ENCODE peak calls at places on chromosomes 12 and 14, in seven cellular contexts. G, W, S, P, N, Y and L are unnamed samples.

GRCh38 chr12:90333939-90334338 is 621.0 kb downstream of the CCER1 start:
- DNase-seq in G (no peak), W (no peak), N (no peak), S (no peak), P (no peak), Y (no peak), L (no peak)

GRCh38 chr14:95290769-95291440 is 28.8 kb downstream of the CLMN start:
- DNase-seq in P (peak), G (no peak), S (no peak), Y (no peak), N (peak), W (no peak), L (peak)

GRCh38 chr12:57715786-57716185 is 21.9 kb downstream of the OS9 start:
- DNase-seq in G (no peak), S (no peak), N (no peak), Y (no peak), W (no peak), P (no peak), L (no peak)

GRCh38 chr12:25825494-25825893 is 133.0 kb upstream of the RASSF8 start:
- DNase-seq in S (no peak), W (no peak), N (no peak), P (no peak), Y (no peak), G (no peak), L (no peak)

GRCh38 chr12:75921687-75922289 is 109.8 kb downstream of the PHLDA1 start:
- DNase-seq in S (no peak), G (no peak), N (no peak), P (no peak), W (no peak), Y (no peak), L (no peak)

GRCh38 chr12:108572166-108572790 is 9.9 kb downstream of the ISCU start:
- DNase-seq in N (no peak), Y (no peak), G (no peak), P (no peak), S (no peak), W (peak), L (peak)

GRCh38 chr14:38342803-38343202 is 86.9 kb upstream of the CLEC14A start:
- DNase-seq in S (no peak), W (no peak), P (no peak), N (no peak), Y (no peak), G (no peak), L (no peak)

GRCh38 chr14:96039633-96040311 is 610 bp downstream of the C14orf132 start:
- DNase-seq in G (no peak), W (no peak), S (peak), P (peak), Y (peak), N (peak), L (peak)

GRCh38 chr14:30888480-30889243 is 14.3 kb downstream of the COCH start:
- DNase-seq in G (no peak), S (no peak), W (no peak), P (no peak), Y (no peak), N (no peak), L (no peak)

DNA sequence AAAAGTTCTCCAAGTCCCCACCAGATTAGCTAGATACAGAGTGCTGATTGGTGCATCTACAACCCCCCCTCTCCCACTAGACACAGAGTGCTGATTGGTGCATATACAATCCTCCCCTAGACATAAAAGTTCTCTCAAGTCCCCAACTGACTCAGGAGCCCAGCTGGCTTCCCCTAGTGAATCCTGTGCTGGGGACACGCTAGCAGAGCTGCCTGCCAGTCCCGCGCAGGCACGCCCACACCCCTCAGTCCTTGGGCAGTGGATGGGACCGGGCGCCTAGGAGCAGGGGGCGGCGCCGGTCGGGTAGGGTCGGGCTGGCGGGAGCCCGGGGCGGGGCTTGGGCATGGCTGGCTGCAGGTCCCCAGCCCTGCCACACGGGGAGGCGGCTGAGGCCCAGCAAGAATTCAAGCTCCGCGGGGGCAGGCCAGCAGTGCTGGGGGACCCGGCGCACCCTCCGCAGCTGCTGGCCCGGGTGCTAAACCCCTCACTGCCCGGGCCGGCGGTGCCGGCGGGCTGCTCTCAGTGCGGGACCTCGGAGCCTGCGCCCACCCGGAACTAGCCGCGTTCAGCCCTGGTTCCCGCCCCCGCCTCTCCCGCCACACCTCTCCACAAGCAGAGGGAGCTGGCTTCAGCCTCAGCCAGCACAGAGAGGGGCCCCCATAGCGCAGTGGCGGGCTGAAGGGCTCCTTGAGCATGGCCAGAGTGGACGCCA is 64.3 kb upstream of the DDHD1 start:
- DNase-seq in S (peak), W (peak), N (peak), Y (peak), P (peak), G (peak), L (peak)
- TF ChIP-seq CTCF in S (peak), W (peak), N (peak), Y (peak), P (peak), G (peak), L (peak)

GRCh38 chr12:51263341-51263740 is 6.9 kb downstream of the SMAGP start:
- DNase-seq in W (no peak), Y (no peak), P (no peak), G (no peak), N (no peak), S (no peak), L (no peak)

GRCh38 chr12:51265024-51265423 is 5.2 kb downstream of the SMAGP start:
- DNase-seq in Y (no peak), S (no peak), G (no peak), N (no peak), P (no peak), W (no peak), L (no peak)

GRCh38 chr12:51264297-51264696 is 5.9 kb downstream of the SMAGP start:
- DNase-seq in S (no peak), G (no peak), Y (no peak), N (no peak), P (no peak), W (no peak), L (no peak)

DNA sequence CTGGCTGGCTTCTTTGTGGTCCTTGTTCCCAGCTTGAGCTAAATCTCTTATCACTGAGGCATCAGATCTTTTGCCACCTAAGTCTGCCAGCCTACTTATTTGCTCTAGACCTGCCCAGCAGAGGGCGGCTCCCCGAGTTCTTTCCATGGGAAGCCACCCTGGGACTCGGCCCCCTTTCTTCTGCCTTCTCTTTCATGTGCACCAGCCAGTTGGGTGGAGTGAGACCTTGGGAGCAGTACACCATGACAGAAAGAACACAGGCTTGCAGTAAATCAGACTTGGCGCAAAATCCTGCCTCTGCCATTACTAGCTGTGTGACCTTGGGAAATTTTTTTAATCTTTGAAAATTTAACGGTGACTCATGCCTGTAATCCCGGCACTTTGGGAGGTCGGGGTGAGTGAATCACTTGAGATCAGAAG is 7.4 kb downstream of the SMAGP start:
- DNase-seq in P (peak), G (peak), W (no peak), Y (no peak), S (no peak), N (no peak), L (peak)
- TF ChIP-seq CTCF in P (peak), G (peak), W (peak), Y (peak), S (peak), N (peak), L (no peak)

GRCh38 chr12:124527861-124528561 is 39.4 kb downstream of the NCOR2 start:
- DNase-seq in W (no peak), P (peak), Y (no peak), S (no peak), N (no peak), G (no peak), L (no peak)
- TF ChIP-seq CTCF in W (no peak), P (peak), Y (no peak), S (no peak), N (no peak), G (no peak), L (no peak)

GRCh38 chr14:71139058-71139946 is 232.0 kb downstream of the PCNX1 start:
- DNase-seq in G (no peak), N (peak), W (peak), P (peak), Y (peak), S (peak), L (peak)

GRCh38 chr14:71140157-71140556 is 232.9 kb downstream of the PCNX1 start:
- DNase-seq in P (no peak), W (no peak), S (no peak), N (no peak), G (no peak), Y (no peak), L (no peak)

GRCh38 chr14:71143391-71144290 is 236.4 kb downstream of the PCNX1 start:
- DNase-seq in N (no peak), Y (no peak), G (no peak), S (no peak), P (peak), W (peak), L (peak)

GRCh38 chr14:71142375-71143038 is 235.2 kb downstream of the PCNX1 start:
- DNase-seq in G (peak), P (no peak), S (no peak), N (no peak), W (no peak), Y (no peak), L (peak)

GRCh38 chr14:71141701-71142374 is 234.6 kb downstream of the PCNX1 start:
- DNase-seq in S (no peak), G (no peak), Y (no peak), W (no peak), P (no peak), N (no peak), L (peak)
- TF ChIP-seq CTCF in S (no peak), G (no peak), Y (no peak), W (no peak), P (no peak), N (no peak), L (no peak)

DNA sequence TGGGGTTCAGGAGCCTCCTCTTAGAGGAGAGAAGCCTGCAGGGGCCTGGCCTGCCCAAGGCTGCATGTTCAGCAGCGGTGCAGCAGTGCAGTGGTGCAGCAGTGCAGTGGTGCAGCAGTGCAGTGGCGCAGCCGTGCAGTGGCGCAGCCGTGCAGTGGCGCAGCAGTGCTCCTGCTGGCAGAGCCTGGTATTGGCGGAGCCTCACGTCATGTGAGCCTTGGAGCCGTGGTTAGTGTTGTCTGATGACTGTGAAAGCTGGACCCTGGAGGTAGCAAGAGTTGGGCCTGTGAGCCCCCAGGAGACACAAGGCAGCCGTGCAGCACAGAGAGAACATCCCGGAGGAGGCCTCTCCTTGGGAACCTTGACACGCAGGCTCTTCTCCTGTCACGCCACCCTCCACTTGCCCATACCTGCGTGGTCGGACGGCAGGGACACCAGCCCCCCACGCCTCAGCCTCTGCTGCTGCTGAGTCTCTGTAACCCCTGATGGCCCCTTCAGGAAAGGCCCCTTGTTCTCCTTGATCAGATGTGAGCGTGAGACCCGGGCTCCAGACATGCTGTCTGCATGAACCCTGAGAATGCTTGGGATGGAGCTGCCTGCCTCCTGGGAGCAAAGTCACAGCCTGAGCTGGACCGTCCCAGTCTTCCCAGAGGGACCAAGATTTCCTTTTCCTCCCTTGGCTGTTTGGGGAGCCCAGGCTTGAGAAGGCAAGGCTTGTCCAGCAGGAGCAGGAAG is 193.7 kb downstream of the KIF26A start:
- DNase-seq in G (no peak), Y (no peak), N (no peak), W (peak), P (no peak), S (no peak), L (no peak)
- TF ChIP-seq CTCF in G (no peak), Y (no peak), N (no peak), W (no peak), P (peak), S (no peak), L (no peak)

GRCh38 chr12:53499261-53500118 is at the start of gene MAP3K12:
- DNase-seq in N (peak), G (peak), P (peak), S (peak), Y (peak), W (peak), L (peak)
- TF ChIP-seq CTCF in N (no peak), G (peak), P (no peak), S (peak), Y (peak), W (no peak), L (no peak)

DNA sequence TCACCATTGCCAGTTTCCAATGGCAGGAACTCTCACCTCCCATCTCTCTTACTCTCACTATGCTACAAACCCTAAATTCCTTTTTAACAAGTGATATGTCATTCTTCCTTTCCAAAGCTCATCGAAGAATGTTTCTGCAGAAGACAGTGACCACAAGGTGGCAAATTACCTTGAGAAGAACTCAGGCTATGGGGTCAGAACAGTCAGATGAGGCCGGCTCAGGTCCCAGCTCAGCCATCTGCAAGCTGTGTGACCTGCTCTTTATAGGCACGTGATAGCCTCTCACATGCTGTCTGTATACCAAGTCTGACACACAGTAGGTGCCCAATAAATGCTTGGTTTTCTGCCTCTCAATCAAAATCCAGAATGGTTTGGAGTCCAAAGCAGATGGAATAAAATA is 80.7 kb downstream of the FOXN3 start:
- DNase-seq in P (no peak), G (no peak), S (no peak), W (peak), N (no peak), Y (peak), L (no peak)
- TF ChIP-seq CTCF in P (no peak), G (no peak), S (no peak), W (peak), N (no peak), Y (peak), L (no peak)

GRCh38 chr12:31120392-31121008 is 46.8 kb downstream of the DDX11 start:
- DNase-seq in W (no peak), N (no peak), Y (peak), G (no peak), S (no peak), P (no peak), L (no peak)

GRCh38 chr12:31118831-31119530 is 45.3 kb downstream of the DDX11 start:
- DNase-seq in Y (peak), N (peak), P (peak), S (no peak), G (no peak), W (peak), L (peak)

GRCh38 chr12:31118347-31118830 is 44.7 kb downstream of the DDX11 start:
- DNase-seq in W (peak), N (peak), G (no peak), S (no peak), Y (peak), P (peak), L (peak)

GRCh38 chr12:31119531-31120211 is 46.0 kb downstream of the DDX11 start:
- DNase-seq in P (no peak), N (no peak), W (peak), S (no peak), G (no peak), Y (peak), L (no peak)

GRCh38 chr12:31117203-31118011 is 43.7 kb downstream of the DDX11 start:
- DNase-seq in Y (peak), N (peak), G (no peak), W (peak), P (peak), S (no peak), L (peak)
- TF ChIP-seq CTCF in Y (peak), N (peak), G (peak), W (peak), P (peak), S (peak), L (peak)

GRCh38 chr12:21301-22189 is 45.0 kb upstream of the IQSEC3 start:
- DNase-seq in S (no peak), P (no peak), Y (peak), W (no peak), G (no peak), N (no peak), L (peak)

GRCh38 chr12:22530-23201 is 43.9 kb upstream of the IQSEC3 start:
- DNase-seq in N (no peak), W (no peak), G (no peak), P (no peak), Y (peak), S (no peak), L (no peak)

GRCh38 chr12:20757-21156 is 45.8 kb upstream of the IQSEC3 start:
- DNase-seq in Y (peak), N (no peak), W (no peak), S (no peak), G (no peak), P (no peak), L (no peak)

GRCh38 chr12:22190-22529 is 44.4 kb upstream of the IQSEC3 start:
- DNase-seq in G (no peak), Y (peak), S (no peak), P (no peak), N (no peak), W (no peak), L (no peak)
- TF ChIP-seq CTCF in G (no peak), Y (no peak), S (no peak), P (no peak), N (no peak), W (no peak), L (no peak)